ENCODE peak calls at places on chromosomes 12 and 14, in seven cellular contexts. Q, T, A, Y, B, O and F are unnamed samples.

GRCh38 chr12:15196678-15197267 is 24.4 kb downstream of the RERG start:
- DNase-seq in Q (no peak), T (no peak), A (no peak), Y (no peak), B (no peak), O (no peak), F (no peak)

GRCh38 chr14:96911499-96912130 is 114.4 kb downstream of the VRK1 start:
- DNase-seq in Q (no peak), T (no peak), A (no peak), Y (no peak), B (no peak), O (no peak), F (no peak)

GRCh38 chr14:60723218-60724079 is 702 bp downstream of the SIX4 start:
- DNase-seq in Q (peak), T (peak), A (peak), Y (peak), B (peak), O (peak), F (peak)

GRCh38 chr12:49201595-49202295 is 12.9 kb upstream of the TUBA1A start:
- DNase-seq in Q (no peak), T (peak), A (no peak), Y (no peak), B (peak), O (no peak), F (no peak)

GRCh38 chr12:122981036-122981471 is 573 bp downstream of the ARL6IP4 start:
- DNase-seq in Q (no peak), T (peak), A (no peak), Y (no peak), B (peak), O (no peak), F (peak)

GRCh38 chr12:106107566-106107965 is 31.2 kb downstream of the NUAK1 start:
- DNase-seq in Q (no peak), T (peak), A (no peak), Y (no peak), B (peak), O (no peak), F (no peak)

GRCh38 chr12:87305481-87305880 is 723.7 kb downstream of the C12orf50 start:
- DNase-seq in Q (no peak), T (no peak), A (no peak), Y (no peak), B (no peak), O (no peak), F (no peak)

GRCh38 chr12:114166360-114166759 is 200.2 kb upstream of the RBM19 start:
- DNase-seq in Q (peak), T (peak), A (peak), Y (peak), B (peak), O (peak), F (peak)

GRCh38 chr14:22791302-22791701 is 23.9 kb downstream of the SLC7A7 start:
- DNase-seq in Q (peak), T (peak), A (no peak), Y (no peak), B (peak), O (no peak), F (no peak)

GRCh38 chr14:88166616-88167015 is 156.5 kb downstream of the KCNK10 start:
- DNase-seq in Q (peak), T (peak), A (no peak), Y (no peak), B (peak), O (no peak), F (no peak)

GRCh38 chr14:88168498-88169165 is 154.4 kb downstream of the KCNK10 start:
- DNase-seq in Q (no peak), T (peak), A (peak), Y (peak), B (peak), O (no peak), F (peak)

GRCh38 chr14:88164906-88165534 is 158.0 kb downstream of the KCNK10 start:
- DNase-seq in Q (no peak), T (no peak), A (no peak), Y (no peak), B (no peak), O (no peak), F (no peak)

GRCh38 chr14:88170333-88170732 is 152.7 kb downstream of the KCNK10 start:
- DNase-seq in Q (no peak), T (no peak), A (no peak), Y (no peak), B (no peak), O (no peak), F (no peak)

DNA sequence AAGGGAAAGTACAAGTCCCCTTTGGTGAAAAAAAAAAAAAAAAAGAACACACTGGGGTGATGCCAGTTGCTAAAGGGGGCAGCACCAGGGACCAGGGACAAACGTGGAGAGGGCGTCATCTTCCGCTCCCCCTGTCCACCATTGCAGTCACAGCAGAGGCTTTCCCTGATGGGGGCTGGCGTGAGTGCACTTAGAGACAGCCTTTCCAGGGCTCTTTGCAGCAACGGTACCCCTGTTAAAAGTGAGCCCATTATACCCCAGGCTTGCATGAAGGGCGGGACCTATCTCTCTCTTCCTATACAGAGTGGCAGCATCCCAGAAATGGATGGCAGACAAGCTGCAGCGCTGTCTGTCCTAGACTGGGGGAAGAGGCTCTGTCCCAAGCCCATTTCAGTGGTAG is 155.0 kb downstream of the KCNK10 start:
- DNase-seq in Q (no peak), T (no peak), A (no peak), Y (no peak), B (no peak), O (no peak), F (no peak)
- TF ChIP-seq CTCF in Q (no peak), T (no peak), A (no peak), Y (no peak), B (no peak), O (no peak), F (no peak)

DNA sequence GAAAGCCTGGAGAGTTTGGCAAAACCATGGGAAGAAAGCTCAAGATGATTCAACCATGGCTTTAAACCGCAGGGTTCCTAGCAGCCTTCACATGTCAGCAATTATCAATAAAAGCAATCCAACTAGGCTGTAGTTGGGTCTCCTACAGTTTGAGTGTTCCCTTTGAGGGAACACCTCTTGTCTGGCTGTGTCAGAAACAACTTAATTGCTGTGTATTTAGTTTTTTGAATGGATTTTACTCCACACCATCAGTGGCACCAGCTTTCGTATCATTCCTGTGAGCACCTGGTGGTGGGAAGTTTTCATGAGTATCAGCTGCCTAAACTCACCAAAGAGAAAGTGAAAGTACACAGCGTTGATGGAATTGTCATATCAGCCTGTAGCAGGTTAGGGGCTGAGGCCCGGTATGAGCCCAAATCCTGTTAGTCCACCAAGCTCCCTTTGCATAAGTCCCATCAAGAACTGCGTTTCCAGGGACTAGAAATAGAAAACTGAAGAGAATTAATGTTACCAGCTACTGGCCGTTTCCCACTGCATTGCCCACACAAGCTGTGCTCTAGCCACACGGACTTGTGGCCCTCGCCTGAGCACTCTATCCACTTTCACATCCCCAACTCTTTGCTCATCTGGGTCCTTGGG is 10.9 kb upstream of the IL26 start:
- DNase-seq in Q (peak), T (no peak), A (no peak), Y (no peak), B (no peak), O (no peak), F (no peak)
- TF ChIP-seq CTCF in Q (no peak), T (no peak), A (no peak), Y (no peak), B (no peak), O (no peak), F (no peak)

DNA sequence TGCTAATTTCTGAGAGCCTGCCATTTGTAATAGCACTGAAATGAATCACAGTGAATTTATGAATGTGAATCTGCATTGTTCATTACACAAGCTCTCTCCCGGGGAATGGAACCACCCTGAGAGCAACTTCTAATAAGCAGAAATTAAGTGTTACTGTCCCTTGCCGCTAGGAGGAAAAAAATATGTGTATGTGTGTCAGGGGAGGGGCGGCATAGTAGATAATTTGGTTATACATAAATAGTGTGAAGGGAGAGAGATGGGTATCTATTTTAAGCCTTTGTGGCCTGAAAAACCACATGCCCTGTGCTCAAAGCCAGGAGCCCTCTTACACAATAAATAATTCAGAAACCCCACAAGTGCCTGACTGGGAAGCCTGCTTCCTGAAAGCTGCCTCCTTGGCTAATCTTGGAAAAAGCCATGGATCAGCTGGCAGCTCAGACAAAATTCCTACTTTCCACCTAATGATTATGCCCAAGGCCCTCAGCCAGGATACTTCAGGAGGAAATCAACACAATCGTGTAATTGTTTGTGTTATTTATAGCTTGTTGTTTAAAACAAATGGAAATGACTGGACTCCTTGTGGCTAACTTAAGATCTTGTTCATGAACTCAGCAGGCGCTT is 366.2 kb upstream of the KITLG start:
- DNase-seq in Q (no peak), T (peak), A (no peak), Y (no peak), B (no peak), O (no peak), F (no peak)
- TF ChIP-seq CTCF in Q (no peak), T (peak), A (no peak), Y (no peak), B (no peak), O (no peak), F (no peak)

GRCh38 chr12:57086951-57087688 is 1.8 kb upstream of the NAB2 start:
- DNase-seq in Q (peak), T (peak), A (peak), Y (peak), B (peak), O (peak), F (peak)

GRCh38 chr12:57087689-57088441 is 1.0 kb upstream of the NAB2 start:
- DNase-seq in Q (peak), T (peak), A (peak), Y (peak), B (peak), O (peak), F (no peak)

GRCh38 chr12:57088442-57089258 is at the start of gene NAB2:
- DNase-seq in Q (peak), T (peak), A (peak), Y (peak), B (peak), O (peak), F (peak)

GRCh38 chr12:57089259-57090245 is 638 bp downstream of the NAB2 start:
- DNase-seq in Q (no peak), T (peak), A (peak), Y (peak), B (peak), O (no peak), F (peak)

GRCh38 chr12:57085999-57086950 is 2.6 kb upstream of the NAB2 start:
- DNase-seq in Q (peak), T (peak), A (peak), Y (peak), B (peak), O (no peak), F (no peak)
- TF ChIP-seq CTCF in Q (peak), T (peak), A (peak), Y (no peak), B (peak), O (peak), F (no peak)

GRCh38 chr12:54294914-54295566 is 5.8 kb downstream of the NFE2 start:
- DNase-seq in Q (no peak), T (no peak), A (no peak), Y (no peak), B (no peak), O (no peak), F (no peak)

GRCh38 chr12:54292083-54292930 is 8.5 kb downstream of the NFE2 start:
- DNase-seq in Q (no peak), T (no peak), A (no peak), Y (no peak), B (no peak), O (no peak), F (no peak)

GRCh38 chr12:54292931-54293241 is 7.9 kb downstream of the NFE2 start:
- DNase-seq in Q (no peak), T (no peak), A (no peak), Y (no peak), B (no peak), O (no peak), F (no peak)

GRCh38 chr12:54296393-54297121 is 4.3 kb downstream of the NFE2 start:
- DNase-seq in Q (no peak), T (no peak), A (no peak), Y (no peak), B (no peak), O (no peak), F (no peak)

GRCh38 chr12:54294152-54294913 is 6.5 kb downstream of the NFE2 start:
- DNase-seq in Q (peak), T (peak), A (peak), Y (peak), B (peak), O (peak), F (peak)
- TF ChIP-seq CTCF in Q (peak), T (peak), A (peak), Y (peak), B (peak), O (peak), F (peak)

DNA sequence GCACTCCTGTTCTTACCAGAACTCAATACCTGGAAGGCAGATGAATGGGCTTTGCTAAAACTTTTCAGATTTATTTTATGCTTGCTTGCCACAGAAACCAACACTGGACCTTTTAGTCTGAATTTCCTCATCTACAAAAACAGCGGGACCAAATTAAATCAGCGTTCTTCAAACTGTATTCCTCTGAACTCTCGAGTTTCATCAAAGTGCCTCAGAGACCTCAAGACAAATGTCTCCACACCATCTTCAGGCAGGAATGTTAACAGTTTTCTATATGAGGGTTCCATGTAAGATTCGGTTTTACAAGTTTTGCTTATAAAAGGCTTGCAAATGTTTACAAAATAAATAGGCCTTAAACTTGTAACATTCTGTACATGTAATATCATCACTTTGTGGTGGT is 74.6 kb downstream of the MED13L start:
- DNase-seq in Q (no peak), T (no peak), A (no peak), Y (no peak), B (peak), O (no peak), F (no peak)
- TF ChIP-seq CTCF in Q (no peak), T (no peak), A (no peak), Y (no peak), B (peak), O (no peak), F (no peak)

GRCh38 chr14:49461529-49462401 is 124.4 kb downstream of the RPS29 start:
- DNase-seq in Q (peak), T (peak), A (peak), Y (peak), B (peak), O (no peak), F (no peak)

GRCh38 chr14:49463146-49463545 is 123.0 kb downstream of the RPS29 start:
- DNase-seq in Q (no peak), T (no peak), A (no peak), Y (no peak), B (no peak), O (no peak), F (no peak)

GRCh38 chr14:49460647-49461046 is 125.5 kb downstream of the RPS29 start:
- DNase-seq in Q (no peak), T (no peak), A (no peak), Y (no peak), B (no peak), O (no peak), F (no peak)

GRCh38 chr14:49467091-49467490 is 119.1 kb downstream of the RPS29 start:
- DNase-seq in Q (no peak), T (no peak), A (no peak), Y (no peak), B (no peak), O (no peak), F (no peak)

DNA sequence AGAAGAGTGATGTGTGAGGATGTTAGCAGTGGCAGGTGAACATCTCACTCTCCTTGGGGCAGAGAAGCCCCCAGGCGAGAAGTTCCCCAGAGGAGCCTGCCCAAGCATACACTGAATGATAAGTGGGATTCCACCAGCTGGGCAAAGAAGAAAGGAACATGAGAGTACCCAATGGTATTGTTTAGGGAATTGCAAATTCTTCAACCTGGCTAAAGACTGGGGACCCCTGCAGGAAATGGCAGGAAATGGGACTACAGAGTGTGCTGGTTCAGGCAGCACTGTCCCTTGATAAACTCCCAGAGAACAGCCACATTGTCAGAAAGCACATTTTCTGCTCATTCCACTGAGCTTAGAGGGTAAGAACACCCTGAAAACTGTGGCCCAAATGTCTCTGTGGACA is 121.3 kb downstream of the RPS29 start:
- DNase-seq in Q (no peak), T (peak), A (peak), Y (peak), B (no peak), O (no peak), F (no peak)
- TF ChIP-seq CTCF in Q (no peak), T (peak), A (peak), Y (peak), B (no peak), O (peak), F (no peak)

GRCh38 chr12:57475271-57476161 is 4.2 kb downstream of the ARHGAP9 start:
- DNase-seq in Q (no peak), T (no peak), A (peak), Y (peak), B (peak), O (no peak), F (peak)

GRCh38 chr12:57477710-57478681 is 1.7 kb downstream of the ARHGAP9 start:
- DNase-seq in Q (no peak), T (peak), A (no peak), Y (no peak), B (no peak), O (no peak), F (no peak)

GRCh38 chr12:57474862-57475261 is 4.8 kb downstream of the ARHGAP9 start:
- DNase-seq in Q (no peak), T (no peak), A (no peak), Y (no peak), B (no peak), O (no peak), F (no peak)

GRCh38 chr12:57476993-57477709 is 2.5 kb downstream of the ARHGAP9 start:
- DNase-seq in Q (no peak), T (no peak), A (no peak), Y (no peak), B (no peak), O (no peak), F (no peak)

DNA sequence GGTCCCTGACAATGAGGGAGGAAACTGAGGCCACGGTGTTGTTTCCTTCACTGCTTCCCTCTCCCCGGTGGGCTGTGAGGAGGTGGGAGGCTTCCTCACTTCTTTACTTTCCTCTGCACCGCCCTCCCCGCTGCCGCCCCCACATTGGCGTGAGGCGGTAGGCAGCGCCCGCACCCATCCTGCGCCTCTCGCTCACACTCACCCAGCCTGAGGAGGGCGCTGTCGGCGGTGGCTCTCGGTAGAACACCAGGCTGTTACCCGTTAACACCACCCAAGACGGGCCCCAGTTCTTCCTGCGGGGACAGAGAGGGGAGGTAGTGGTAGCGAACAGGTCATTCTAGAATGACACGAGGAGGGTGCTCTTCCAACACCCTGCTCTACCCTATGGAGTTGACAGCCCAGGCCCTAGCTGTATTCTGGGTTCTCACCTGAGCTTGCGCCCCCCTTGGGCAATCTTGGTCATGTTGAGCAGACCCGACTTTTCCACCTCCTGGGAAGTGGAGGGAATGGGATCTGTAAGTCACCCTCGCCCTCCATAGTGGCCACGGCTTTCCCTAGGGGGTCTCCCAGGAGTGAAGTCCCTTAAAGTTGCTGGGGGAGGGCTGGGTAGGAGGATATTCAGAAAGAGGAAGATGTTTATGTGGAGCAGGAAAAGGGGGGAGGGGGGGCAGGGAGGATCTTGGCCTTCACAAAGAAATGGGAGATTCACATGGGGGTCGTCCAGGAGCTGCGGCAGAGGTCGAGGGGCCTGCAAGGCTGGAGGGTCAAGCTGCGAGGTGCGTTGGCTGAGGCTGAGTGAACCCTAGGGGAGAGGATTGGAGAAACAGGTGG is 3.3 kb downstream of the ARHGAP9 start:
- DNase-seq in Q (no peak), T (no peak), A (no peak), Y (peak), B (no peak), O (no peak), F (no peak)
- TF ChIP-seq CTCF in Q (no peak), T (no peak), A (peak), Y (peak), B (no peak), O (peak), F (peak)